ENCODE peak calls at places on chromosomes 3 and 15, in six cellular contexts. Q is AG04450, Y is choroid plexus epithelial cell, Z is GM13977, P is astrocyte of the spinal cord, R is mesothelial cell of epicardium. E is an unnamed sample.

GRCh38 chr3:9906480-9906879 is 3.8 kb downstream of the IL17RE start:
- DNase-seq in Y (no peak), P (no peak), R (no peak), Z (no peak), Q (no peak), E (no peak)

GRCh38 chr3:190281308-190282051 is 40.8 kb downstream of the CLDN1 start:
- DNase-seq in Z (no peak), P (no peak), Y (peak), R (no peak), Q (no peak), E (no peak)

GRCh38 chr3:43693594-43693993 is 2.9 kb downstream of the ABHD5 start:
- DNase-seq in Q (no peak), Z (no peak), P (no peak), Y (peak), R (no peak), E (no peak)

GRCh38 chr15:58257776-58258325 is 119.7 kb downstream of the AQP9 start:
- DNase-seq in P (no peak), Q (no peak), R (no peak), Y (no peak), Z (no peak), E (no peak)

GRCh38 chr3:48685603-48686511 is at the start of gene NCKIPSD:
- DNase-seq in P (peak), Q (no peak), Z (peak), R (peak), Y (peak), E (peak)

GRCh38 chr3:137026701-137027100 is 68.9 kb downstream of the IL20RB start:
- DNase-seq in Y (no peak), R (no peak), P (no peak), Q (no peak), Z (no peak), E (no peak)

GRCh38 chr3:59678042-59678707 is 628.4 kb upstream of the CFAP20DC start:
- DNase-seq in P (no peak), Z (no peak), Q (no peak), R (no peak), Y (no peak), E (no peak)

GRCh38 chr15:76221085-76221767 is 90.0 kb downstream of the ETFA start:
- DNase-seq in Y (peak), Q (no peak), P (no peak), R (no peak), Z (no peak), E (no peak)

GRCh38 chr3:174000675-174001074 is 603.1 kb downstream of the NLGN1 start:
- DNase-seq in R (no peak), P (no peak), Q (no peak), Z (no peak), Y (no peak), E (no peak)

GRCh38 chr3:174002543-174002942 is 605.0 kb downstream of the NLGN1 start:
- DNase-seq in Y (peak), Z (no peak), P (peak), R (no peak), Q (no peak), E (no peak)
- TF ChIP-seq CTCF in Y (peak), Z (no peak), P (peak), R (no peak), Q (peak), E (peak)

GRCh38 chr3:50154476-50154839 is 666 bp upstream of the SEMA3F start:
- DNase-seq in Q (no peak), Z (peak), P (no peak), R (no peak), Y (no peak), E (no peak)
- TF ChIP-seq CTCF in Q (peak), Z (peak), P (peak), R (no peak), Y (no peak), E (peak)

GRCh38 chr3:142897807-142898206 is 8.9 kb upstream of the PCOLCE2 start:
- DNase-seq in Y (no peak), Q (no peak), Z (no peak), R (no peak), P (no peak), E (no peak)
- TF ChIP-seq CTCF in Y (no peak), Q (no peak), Z (no peak), R (no peak), P (no peak), E (no peak)

GRCh38 chr3:110816008-110816407 is 255.6 kb upstream of the NECTIN3 start:
- DNase-seq in Z (no peak), Y (peak), P (no peak), Q (no peak), R (no peak), E (no peak)
- TF ChIP-seq CTCF in Z (no peak), Y (no peak), P (no peak), Q (no peak), R (no peak), E (no peak)

GRCh38 chr15:38824719-38825118 is 260.1 kb upstream of the RASGRP1 start:
- DNase-seq in Z (no peak), Q (no peak), R (no peak), Y (no peak), P (no peak), E (no peak)
- TF ChIP-seq CTCF in Z (no peak), Q (no peak), R (no peak), Y (no peak), P (no peak), E (no peak)

GRCh38 chr15:56365075-56365711 is at the start of gene TEX9:
- DNase-seq in P (peak), Z (peak), Y (peak), Q (peak), R (peak), E (peak)
- TF ChIP-seq CTCF in P (no peak), Z (no peak), Y (no peak), Q (no peak), R (no peak), E (no peak)

GRCh38 chr15:42858540-42858939 is 62.0 kb downstream of the TTBK2 start:
- DNase-seq in Z (no peak), Q (no peak), P (no peak), R (no peak), Y (no peak), E (no peak)
- TF ChIP-seq CTCF in Z (no peak), Q (no peak), P (no peak), R (no peak), Y (no peak), E (no peak)